ENCODE peak calls at places on chromosomes 7 and 10, in seven cellular contexts. F, U, C, P, H, W and R are unnamed samples.

GRCh38 chr10:89022734-89023133 is 32.1 kb downstream of the FAS start:
- DNase-seq in F (no peak), U (peak), C (no peak), P (no peak), H (no peak), W (peak), R (peak)

GRCh38 chr10:48509061-48509772 is 95.7 kb downstream of the ARHGAP22 start:
- DNase-seq in F (no peak), U (no peak), C (no peak), P (no peak), H (no peak), W (no peak), R (no peak)

GRCh38 chr10:8045728-8046494 is 8.6 kb upstream of the GATA3 start:
- DNase-seq in F (no peak), U (no peak), C (no peak), P (peak), H (no peak), W (no peak), R (no peak)

GRCh38 chr10:90148121-90148855 is 446.9 kb downstream of the KIF20B start:
- DNase-seq in F (peak), U (peak), C (peak), P (peak), H (no peak), W (peak), R (peak)

GRCh38 chr7:151016942-151017341 is 7.4 kb downstream of the ATG9B start:
- DNase-seq in F (no peak), U (no peak), C (no peak), P (no peak), H (no peak), W (no peak), R (no peak)

GRCh38 chr7:135862586-135863361 is 114.2 kb upstream of the FAM180A start:
- DNase-seq in F (no peak), U (peak), C (peak), P (peak), H (no peak), W (peak), R (no peak)

GRCh38 chr7:150784120-150784736 is 15.9 kb downstream of the TMEM176B start:
- DNase-seq in F (no peak), U (no peak), C (no peak), P (no peak), H (peak), W (no peak), R (no peak)

GRCh38 chr10:24039331-24039730 is 169.6 kb upstream of the KIAA1217 start:
- DNase-seq in F (no peak), U (no peak), C (no peak), P (no peak), H (no peak), W (no peak), R (no peak)

GRCh38 chr7:74026406-74027123 is 1.4 kb upstream of the ELN start:
- DNase-seq in F (peak), U (peak), C (no peak), P (peak), H (no peak), W (peak), R (no peak)

GRCh38 chr7:105776068-105776790 is 100.2 kb downstream of the ATXN7L1 start:
- DNase-seq in F (peak), U (peak), C (peak), P (peak), H (no peak), W (peak), R (no peak)

GRCh38 chr7:55133630-55134392 is 115.0 kb downstream of the EGFR start:
- DNase-seq in F (peak), U (peak), C (peak), P (no peak), H (no peak), W (peak), R (no peak)

GRCh38 chr7:84123903-84124573 is 70.6 kb downstream of the SEMA3A start:
- DNase-seq in F (peak), U (peak), C (peak), P (peak), H (no peak), W (peak), R (no peak)

GRCh38 chr7:7662527-7662926 is 22.0 kb downstream of the UMAD1 start:
- DNase-seq in F (peak), U (no peak), C (no peak), P (peak), H (no peak), W (peak), R (no peak)

GRCh38 chr10:6473430-6473829 is 106.6 kb downstream of the PRKCQ start:
- DNase-seq in F (no peak), U (peak), C (no peak), P (no peak), H (no peak), W (no peak), R (no peak)

GRCh38 chr7:130998993-130999602 is 265.1 kb upstream of the KLF14 start:
- DNase-seq in F (peak), U (peak), C (peak), P (no peak), H (no peak), W (peak), R (peak)

GRCh38 chr7:18053177-18053928 is 25.7 kb upstream of the PRPS1L1 start:
- DNase-seq in F (no peak), U (peak), C (no peak), P (no peak), H (no peak), W (no peak), R (no peak)

GRCh38 chr10:19654576-19654975 is 161.7 kb upstream of the PLXDC2 start:
- DNase-seq in F (peak), U (peak), C (peak), P (no peak), H (no peak), W (peak), R (peak)

DNA sequence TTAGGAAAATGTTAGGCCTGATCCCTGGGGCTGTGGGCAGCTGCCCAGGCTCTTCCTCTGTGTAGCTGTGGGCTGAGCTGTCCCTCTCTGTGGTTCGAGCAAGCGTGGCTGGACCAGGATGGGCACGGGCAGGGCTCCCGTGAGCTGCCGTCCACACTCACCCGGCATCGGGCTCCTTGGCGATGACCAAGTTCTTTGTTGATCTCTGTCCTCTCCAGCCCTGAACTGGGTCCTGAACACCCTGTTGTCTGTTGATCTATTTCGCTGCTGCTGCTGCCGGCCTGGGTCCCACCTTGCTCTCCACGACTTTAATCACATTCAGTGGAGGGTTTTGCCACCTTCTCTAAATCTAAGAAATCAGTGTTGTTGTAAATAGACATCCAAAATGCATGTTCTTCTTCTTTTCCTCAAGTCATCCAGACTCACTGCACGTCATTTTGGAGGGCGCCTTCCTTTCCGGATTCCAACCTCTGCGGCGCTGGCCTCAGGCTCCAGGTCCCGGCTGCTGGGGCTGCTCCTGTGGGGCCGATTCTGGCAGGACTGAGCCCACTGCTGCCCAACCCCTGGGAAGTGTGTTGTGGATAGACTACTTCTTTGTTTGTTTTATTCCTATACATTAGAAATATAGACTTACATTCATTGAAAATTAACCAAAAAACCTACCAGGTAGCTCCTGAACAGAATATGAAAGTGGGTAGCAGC is 100.6 kb downstream of the DYNC2I1 start:
- DNase-seq in F (no peak), U (no peak), C (no peak), P (no peak), H (no peak), W (no peak), R (no peak)
- H3K4me2 ChIP-seq in F (no peak), U (peak), C (no peak), P (no peak), H (no peak), W (no peak), R (peak)

GRCh38 chr7:134701272-134701671 is 54.6 kb downstream of the BPGM start:
- DNase-seq in F (peak), U (no peak), C (no peak), P (no peak), H (no peak), W (no peak), R (no peak)

GRCh38 chr7:134703781-134704180 is 57.1 kb downstream of the BPGM start:
- DNase-seq in F (peak), U (no peak), C (peak), P (no peak), H (no peak), W (peak), R (no peak)

GRCh38 chr7:134703241-134703594 is 56.6 kb downstream of the BPGM start:
- DNase-seq in F (no peak), U (no peak), C (no peak), P (no peak), H (no peak), W (no peak), R (no peak)

GRCh38 chr7:134704827-134705226 is 58.2 kb downstream of the BPGM start:
- DNase-seq in F (no peak), U (no peak), C (no peak), P (no peak), H (no peak), W (no peak), R (no peak)

DNA sequence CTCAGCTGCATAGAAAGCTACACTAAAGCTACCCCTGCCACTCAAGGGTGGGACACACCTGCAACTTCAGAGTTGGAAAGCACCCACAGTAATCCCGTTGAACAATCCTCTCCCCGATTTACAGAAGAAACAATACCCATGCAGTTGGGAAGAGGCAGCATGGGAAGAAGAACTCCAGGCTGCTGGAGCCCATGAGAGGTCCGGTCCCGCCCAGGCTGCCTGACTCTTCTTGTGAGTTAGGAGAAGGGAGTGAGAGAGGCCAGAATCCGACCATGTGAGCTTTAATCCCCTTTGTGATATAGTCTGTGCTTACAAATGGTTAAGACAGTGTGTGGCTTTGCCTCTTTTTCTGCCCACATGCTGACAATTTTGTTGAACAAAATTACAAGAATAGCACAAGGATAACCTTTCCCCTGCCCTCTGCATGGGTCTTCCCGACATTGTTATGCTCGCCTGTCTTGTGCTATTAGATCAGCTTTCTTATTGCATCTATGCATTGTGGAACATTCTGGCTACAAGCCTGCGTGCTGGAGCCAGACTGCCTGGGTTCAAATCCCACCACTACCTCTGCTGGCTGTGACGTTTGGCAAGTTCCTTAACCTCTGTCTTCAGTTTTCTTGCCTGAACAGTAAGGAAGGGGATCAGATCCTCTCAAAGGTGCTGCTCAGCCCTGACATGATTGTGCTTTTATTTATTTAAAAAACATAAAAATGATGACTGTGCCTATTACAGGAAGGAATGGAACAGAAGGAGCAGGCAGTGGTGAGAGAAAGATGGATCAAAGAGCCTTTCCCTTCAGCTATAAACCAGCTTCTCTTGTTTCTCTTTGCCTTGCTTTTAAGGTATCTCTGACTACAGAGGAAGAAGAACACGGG is 56.0 kb downstream of the BPGM start:
- DNase-seq in F (no peak), U (no peak), C (no peak), P (no peak), H (no peak), W (no peak), R (no peak)
- H2AFZ ChIP-seq in F (no peak), U (no peak), C (no peak), P (no peak), H (no peak), W (no peak), R (no peak)

GRCh38 chr10:99995713-99996112 is 14.0 kb downstream of the DNMBP start:
- DNase-seq in F (no peak), U (no peak), C (no peak), P (no peak), H (no peak), W (no peak), R (no peak)
- H3K4me2 ChIP-seq in F (no peak), U (no peak), C (no peak), P (no peak), H (peak), W (no peak), R (no peak)

DNA sequence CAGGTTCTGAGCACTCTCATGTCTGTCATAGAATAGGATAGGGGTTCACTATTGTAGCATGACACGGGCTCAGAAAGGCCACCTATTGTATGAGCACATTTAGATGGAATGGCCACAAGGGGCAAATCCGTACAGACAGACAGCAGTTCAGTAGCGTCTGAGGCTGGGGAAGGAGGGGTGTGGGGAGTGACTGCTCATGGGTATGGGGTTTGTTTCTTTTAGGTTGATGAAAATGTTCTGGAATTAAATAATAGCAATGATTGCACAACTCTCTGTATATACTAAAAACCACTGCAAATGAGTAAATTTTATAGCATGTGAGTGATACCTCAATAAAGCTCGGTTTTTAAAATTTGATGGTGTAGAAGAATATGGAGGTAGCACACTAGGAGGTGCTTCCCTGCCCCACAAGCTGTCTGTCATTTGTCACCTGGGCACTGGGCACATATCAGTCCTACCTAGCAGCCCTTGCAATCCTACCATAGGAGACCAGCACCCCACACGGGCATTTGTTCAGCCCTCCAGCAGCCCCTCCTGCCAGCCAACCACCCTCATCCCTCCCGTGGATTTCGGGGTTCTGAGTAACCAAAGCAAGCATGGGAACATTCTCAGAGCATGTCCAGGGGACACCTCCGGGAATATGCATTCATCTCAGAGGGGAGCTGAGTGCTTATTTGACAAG is 35.2 kb downstream of the KCNMA1 start:
- DNase-seq in F (peak), U (no peak), C (no peak), P (no peak), H (no peak), W (no peak), R (no peak)
- H2AFZ ChIP-seq in F (peak), U (no peak), C (no peak), P (no peak), H (no peak), W (no peak), R (no peak)

GRCh38 chr10:11684717-11685645 is 57.2 kb upstream of the ECHDC3 start:
- DNase-seq in F (peak), U (peak), C (peak), P (peak), H (peak), W (peak), R (peak)

GRCh38 chr10:11689945-11690736 is 52.0 kb upstream of the ECHDC3 start:
- DNase-seq in F (no peak), U (no peak), C (no peak), P (no peak), H (no peak), W (peak), R (no peak)

GRCh38 chr10:11685787-11686218 is 56.4 kb upstream of the ECHDC3 start:
- DNase-seq in F (peak), U (peak), C (peak), P (no peak), H (peak), W (peak), R (no peak)

GRCh38 chr10:11687779-11688447 is 54.3 kb upstream of the ECHDC3 start:
- DNase-seq in F (no peak), U (peak), C (no peak), P (no peak), H (no peak), W (no peak), R (no peak)

GRCh38 chr10:11687357-11687771 is 54.8 kb upstream of the ECHDC3 start:
- DNase-seq in F (no peak), U (peak), C (peak), P (no peak), H (no peak), W (peak), R (no peak)
- H3K4me2 ChIP-seq in F (no peak), U (no peak), C (no peak), P (no peak), H (no peak), W (no peak), R (peak)